ENCODE peak calls at places on chromosomes 16 and 17, in seven cellular contexts. T is neuronal stem cell, V is mesendoderm, Q is mesenchymal stem cell, W is H9, S is IMR-90, G is trophoblast cell. Y is an unnamed sample.

GRCh38 chr16:89140981-89141883 is 30.3 kb upstream of the CDH15 start:
- DNase-seq in W (no peak), G (no peak), V (no peak), T (no peak), Q (no peak), S (no peak), Y (no peak)

GRCh38 chr17:77504652-77505459 is 364.1 kb downstream of the SEC14L1 start:
- DNase-seq in G (no peak), S (no peak), T (no peak), W (no peak), V (no peak), Q (no peak), Y (no peak)

GRCh38 chr16:15682105-15682570 is 32.1 kb downstream of the NDE1 start:
- DNase-seq in G (peak), T (peak), V (peak), W (peak), Q (peak), S (peak), Y (peak)

GRCh38 chr17:12041316-12041715 is 20.6 kb downstream of the MAP2K4 start:
- DNase-seq in V (no peak), W (no peak), T (no peak), S (peak), Q (peak), G (no peak), Y (no peak)

GRCh38 chr17:47719411-47720152 is 13.5 kb upstream of the TBX21 start:
- DNase-seq in G (no peak), Q (peak), S (peak), T (no peak), V (no peak), W (no peak), Y (no peak)

GRCh38 chr17:72097144-72097543 is 23.7 kb upstream of the SOX9 start:
- DNase-seq in T (no peak), W (no peak), S (no peak), V (no peak), G (no peak), Q (no peak), Y (no peak)

GRCh38 chr17:17784599-17785264 is 52.1 kb downstream of the SREBF1 start:
- DNase-seq in W (no peak), Q (peak), T (no peak), V (peak), S (no peak), G (peak), Y (no peak)

GRCh38 chr16:84482951-84483881 is 21.2 kb downstream of the MEAK7 start:
- DNase-seq in S (no peak), G (no peak), T (no peak), V (no peak), Q (no peak), W (no peak), Y (peak)

GRCh38 chr17:60577147-60577925 is 22.7 kb upstream of the PPM1D start:
- DNase-seq in W (peak), T (no peak), Q (peak), V (no peak), G (peak), S (peak), Y (no peak)
- H3K23ac ChIP-seq in W (no peak), T (no peak), Q (no peak), V (no peak), G (no peak), S (peak), Y (no peak)

GRCh38 chr16:11472410-11472809 is 114.3 kb downstream of the LITAF start:
- DNase-seq in T (no peak), S (no peak), G (no peak), V (no peak), W (no peak), Q (no peak), Y (no peak)

GRCh38 chr16:11471548-11471947 is 115.2 kb downstream of the LITAF start:
- DNase-seq in W (no peak), Q (no peak), V (no peak), T (no peak), G (no peak), S (no peak), Y (no peak)

GRCh38 chr16:11473728-11474127 is 113.0 kb downstream of the LITAF start:
- DNase-seq in W (no peak), T (no peak), V (no peak), Q (no peak), S (no peak), G (no peak), Y (no peak)

GRCh38 chr16:11474617-11475291 is 112.0 kb downstream of the LITAF start:
- DNase-seq in V (no peak), T (no peak), Q (no peak), G (peak), S (no peak), W (no peak), Y (no peak)

GRCh38 chr16:11472851-11473250 is 113.9 kb downstream of the LITAF start:
- DNase-seq in V (no peak), Q (no peak), G (no peak), W (no peak), T (no peak), S (no peak), Y (no peak)
- H3K23ac ChIP-seq in V (no peak), Q (no peak), G (no peak), W (no peak), T (no peak), S (no peak), Y (no peak)

GRCh38 chr17:32565401-32565800 is 78.6 kb downstream of the CDK5R1 start:
- DNase-seq in V (no peak), S (no peak), Q (no peak), T (no peak), G (no peak), W (no peak), Y (no peak)
- H3K23ac ChIP-seq in V (no peak), S (no peak), Q (no peak), T (no peak), G (no peak), W (no peak), Y (no peak)

GRCh38 chr16:29972992-29973383 is 680 bp upstream of the TAOK2 start:
- DNase-seq in V (no peak), Q (no peak), G (no peak), W (no peak), S (no peak), T (no peak), Y (no peak)

GRCh38 chr16:29972500-29972899 is 1.2 kb upstream of the TAOK2 start:
- DNase-seq in S (no peak), Q (no peak), G (no peak), V (no peak), T (no peak), W (no peak), Y (no peak)

GRCh38 chr16:29971304-29971703 is 2.4 kb upstream of the TAOK2 start:
- DNase-seq in Q (no peak), W (no peak), V (no peak), T (no peak), G (no peak), S (no peak), Y (no peak)

GRCh38 chr16:29963021-29963743 is 1.3 kb downstream of the TMEM219 start:
- DNase-seq in V (no peak), G (no peak), Q (no peak), W (no peak), T (no peak), S (no peak), Y (no peak)

DNA sequence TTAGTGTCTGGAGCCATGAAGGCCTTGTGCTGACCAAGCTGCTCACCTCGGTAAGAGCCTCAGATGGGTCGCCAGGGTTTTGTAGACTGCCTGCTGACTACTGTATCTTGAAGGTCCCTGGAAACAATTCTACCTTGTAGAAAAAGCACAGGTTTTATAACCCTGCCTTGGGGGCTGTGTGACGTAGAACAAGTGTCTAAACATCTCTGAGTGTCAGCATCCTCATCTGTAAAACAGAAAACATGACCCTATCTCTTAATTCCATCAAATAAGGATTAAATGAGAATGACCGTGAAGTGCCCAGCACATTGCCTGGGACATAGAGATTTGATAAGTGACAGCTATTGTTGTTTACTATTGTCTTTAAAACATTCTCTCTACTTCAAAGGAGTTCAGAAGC is 5.5 kb upstream of the TAOK2 start:
- DNase-seq in V (no peak), T (no peak), S (no peak), G (no peak), Q (no peak), W (no peak), Y (no peak)
- H3K23ac ChIP-seq in V (no peak), T (no peak), S (no peak), G (no peak), Q (no peak), W (no peak), Y (no peak)

GRCh38 chr16:2276501-2277195 is 8.7 kb upstream of the RNPS1 start:
- DNase-seq in T (no peak), W (no peak), S (no peak), G (no peak), V (no peak), Q (no peak), Y (no peak)

GRCh38 chr16:2278956-2279800 is 11.3 kb upstream of the RNPS1 start:
- DNase-seq in W (no peak), V (no peak), T (no peak), S (no peak), G (no peak), Q (no peak), Y (no peak)

GRCh38 chr16:2277466-2278271 is 9.7 kb upstream of the RNPS1 start:
- DNase-seq in Q (no peak), W (no peak), T (no peak), G (no peak), V (no peak), S (no peak), Y (no peak)

GRCh38 chr16:2280461-2280860 is 12.5 kb upstream of the RNPS1 start:
- DNase-seq in G (no peak), S (no peak), Q (no peak), W (no peak), V (no peak), T (no peak), Y (no peak)

GRCh38 chr16:2278272-2278608 is 10.3 kb upstream of the RNPS1 start:
- DNase-seq in G (no peak), V (peak), Q (no peak), W (peak), T (no peak), S (no peak), Y (no peak)
- H3K23ac ChIP-seq in G (no peak), V (no peak), Q (no peak), W (no peak), T (no peak), S (no peak), Y (no peak)

Y was measured in H1.